ENCODE peak calls at places on chromosomes 5 and 9, in nine cellular contexts. M is posterior vena cava, N is caudate nucleus, U is fibroblast of the aortic adventitia, O is sciatic nerve, J is endothelial cell, F is MM.1S, C is fibroblast of lung, T is fibroblast of gingiva. W is an unnamed sample.

GRCh38 chr5:78279194-78279593 is 15.3 kb downstream of the AP3B1 start:
- DNase-seq in T (no peak), O (no peak), U (no peak), C (no peak), J (no peak), F (no peak), N (no peak), M (no peak), W (no peak)

GRCh38 chr5:134464988-134465855 is 53.5 kb upstream of the CDKN2AIPNL start:
- DNase-seq in M (no peak), F (no peak), O (peak; percentile 56), J (no peak), U (no peak), N (no peak), T (no peak), C (no peak), W (peak; percentile 55)

GRCh38 chr5:98929982-98930355 is 1.2 kb upstream of the CHD1 start:
- DNase-seq in N (no peak), M (no peak), T (no peak), O (no peak), U (no peak), F (no peak), C (no peak), J (no peak), W (no peak)

GRCh38 chr5:150214289-150214688 is 24.4 kb downstream of the SLC6A7 start:
- DNase-seq in C (peak; percentile 62), M (peak; percentile 91), T (peak; percentile 15), F (no peak), U (peak; percentile 83), O (no peak), J (no peak), N (no peak), W (no peak)

GRCh38 chr5:55626805-55627204 is 85.3 kb downstream of the SLC38A9 start:
- DNase-seq in J (no peak), N (no peak), C (no peak), T (no peak), O (no peak), F (no peak), M (no peak), U (no peak), W (no peak)

GRCh38 chr9:116208417-116209232 is 55.0 kb downstream of the PAPPA start:
- DNase-seq in T (peak; percentile 95), N (no peak), O (no peak), M (no peak), C (peak; percentile 27), J (no peak), F (no peak), U (peak; percentile 65), W (peak; percentile 39)

GRCh38 chr5:154477382-154478223 is 424 bp downstream of the HAND1 start:
- DNase-seq in M (no peak), J (no peak), U (peak; percentile 21), C (peak; percentile 9), O (no peak), N (no peak), F (no peak), T (peak; percentile 3), W (no peak)

GRCh38 chr9:133868203-133868602 is 123.9 kb downstream of the VAV2 start:
- DNase-seq in M (no peak), F (no peak), J (no peak), U (no peak), N (no peak), C (no peak), O (no peak), T (no peak), W (no peak)

GRCh38 chr5:162683280-162683679 is 615.7 kb downstream of the GABRG2 start:
- DNase-seq in O (no peak), J (no peak), N (no peak), F (no peak), T (no peak), C (no peak), M (no peak), U (no peak), W (peak; percentile 16)

GRCh38 chr5:114223866-114224265 is 138.0 kb upstream of the KCNN2 start:
- DNase-seq in M (no peak), J (peak; percentile 35), C (no peak), U (no peak), O (no peak), T (no peak), N (no peak), F (peak; percentile 68), W (peak; percentile 53)

GRCh38 chr5:134543820-134544692 is 18.6 kb downstream of the JADE2 start:
- DNase-seq in J (no peak), O (no peak), C (no peak), U (no peak), T (no peak), F (no peak), M (peak; percentile 68), N (no peak), W (no peak)

GRCh38 chr5:44665101-44665701 is 143.5 kb upstream of the MRPS30 start:
- DNase-seq in F (no peak), C (peak; percentile 7), N (no peak), M (peak; percentile 71), O (no peak), T (peak; percentile 77), J (no peak), U (peak; percentile 54), W (peak; percentile 88)

GRCh38 chr5:52885614-52886013 is 97.9 kb downstream of the ITGA1 start:
- DNase-seq in T (no peak), C (no peak), J (no peak), U (no peak), F (no peak), N (no peak), M (no peak), O (no peak), W (no peak)

GRCh38 chr9:94672811-94673487 is 33.6 kb upstream of the FBP1 start:
- DNase-seq in C (peak; percentile 84), M (no peak), T (peak; percentile 58), N (no peak), F (no peak), U (peak; percentile 78), J (no peak), O (no peak), W (peak; percentile 38)

GRCh38 chr9:131640438-131641181 is 95.3 kb downstream of the PRRT1B start:
- DNase-seq in O (peak; percentile 58), U (no peak), N (no peak), M (no peak), T (no peak), F (no peak), J (no peak), C (peak; percentile 58), W (peak; percentile 40)

GRCh38 chr5:81525690-81526089 is 131.8 kb upstream of the ACOT12 start:
- DNase-seq in O (no peak), N (no peak), U (peak; percentile 47), T (peak; percentile 60), F (no peak), C (peak; percentile 36), J (no peak), M (no peak), W (peak; percentile 41)

GRCh38 chr9:27351438-27351837 is 54.5 kb upstream of the EQTN start:
- DNase-seq in F (no peak), C (no peak), U (peak; percentile 10), O (no peak), J (no peak), M (no peak), T (no peak), N (peak; percentile 68), W (no peak)